ENCODE peak calls at places on chromosomes 2 and 18, in four cellular contexts. P, Y, F and V are unnamed samples.

GRCh38 chr2:226796840-226797288 is 2.8 kb downstream of the IRS1 start:
- DNase-seq in F (peak; percentile 76), P (no peak), Y (peak; percentile 55), V (no peak)

GRCh38 chr2:157489981-157490380 is 46.1 kb upstream of the CYTIP start:
- DNase-seq in F (no peak), P (no peak), Y (no peak), V (no peak)

GRCh38 chr2:140057928-140058327 is 1277.7 kb upstream of the NXPH2 start:
- DNase-seq in P (no peak), Y (no peak), F (no peak), V (no peak)

GRCh38 chr2:169965495-169965894 is 138.2 kb downstream of the UBR3 start:
- DNase-seq in F (peak; percentile 26), P (no peak), Y (no peak), V (no peak)

GRCh38 chr2:241507430-241508239 is 749 bp downstream of the STK25 start:
- DNase-seq in P (no peak), Y (peak; percentile 47), F (peak; percentile 33), V (no peak)

GRCh38 chr2:52632543-52632942 is 1135.1 kb upstream of the CHAC2 start:
- DNase-seq in Y (no peak), P (peak; percentile 3), F (no peak), V (no peak)

GRCh38 chr2:88950010-88950409 is 258.5 kb downstream of the RPIA start:
- DNase-seq in P (no peak), Y (no peak), F (no peak), V (no peak)

GRCh38 chr18:76558881-76559667 is 64.0 kb upstream of the ZNF516 start:
- DNase-seq in F (peak; percentile 41), Y (no peak), P (no peak), V (no peak)

GRCh38 chr2:144514731-144515424 is 5.0 kb downstream of the ZEB2 start:
- DNase-seq in Y (no peak), F (no peak), P (no peak), V (no peak)

GRCh38 chr2:10832228-10832936 is 19.8 kb upstream of the PDIA6 start:
- DNase-seq in P (peak; percentile 77), Y (peak; percentile 89), F (peak; percentile 77), V (peak; percentile 79)

GRCh38 chr2:46929612-46930011 is 14.0 kb upstream of the MCFD2 start:
- DNase-seq in P (no peak), Y (no peak), F (no peak), V (no peak)

GRCh38 chr2:168935810-168936581 is 34.9 kb downstream of the G6PC2 start:
- DNase-seq in F (peak; percentile 19), Y (no peak), P (no peak), V (no peak)

GRCh38 chr18:48675912-48676311 is 137.1 kb downstream of the CTIF start:
- DNase-seq in Y (no peak), P (no peak), F (no peak), V (no peak)